ENCODE peak calls at places on chromosomes 16 and 17, in seven cellular contexts. X, Q, I, E, L, H and V are unnamed samples.

GRCh38 chr17:34756670-34757021 is 177.3 kb downstream of the TMEM132E start:
- DNase-seq in X (no peak), Q (no peak), I (no peak), L (no peak), E (no peak), H (no peak), V (no peak)

GRCh38 chr16:54466233-54466632 is 179.6 kb upstream of the IRX3 start:
- DNase-seq in X (no peak), E (no peak), H (no peak), L (no peak), I (no peak), Q (no peak), V (no peak)

GRCh38 chr16:3696425-3697218 is 20.7 kb downstream of the TRAP1 start:
- DNase-seq in H (no peak), E (peak; percentile 71), Q (no peak), L (no peak), X (peak; percentile 28), I (no peak), V (no peak)

GRCh38 chr17:28547623-28548416 is 4.6 kb downstream of the UNC119 start:
- DNase-seq in E (no peak), H (peak; percentile 51), Q (peak; percentile 82), I (no peak), X (peak; percentile 50), L (peak; percentile 80), V (no peak)

GRCh38 chr16:54928421-54929089 is 2.1 kb upstream of the IRX5 start:
- DNase-seq in X (peak; percentile 58), E (no peak), H (no peak), Q (peak; percentile 75), I (no peak), L (peak; percentile 84), V (peak; percentile 20)

GRCh38 chr17:37489197-37490001 is at the start of gene DUSP14:
- DNase-seq in Q (peak; percentile 73), E (no peak), I (peak; percentile 12), H (peak; percentile 77), L (peak; percentile 74), X (peak; percentile 70), V (peak; percentile 88)

GRCh38 chr17:79991924-79992656 is 43.6 kb downstream of the TBC1D16 start:
- DNase-seq in Q (no peak), E (no peak), H (no peak), L (peak; percentile 71), I (no peak), X (no peak), V (no peak)

GRCh38 chr16:88466175-88466862 is 13.2 kb downstream of the ZFPM1 start:
- DNase-seq in H (no peak), I (no peak), X (no peak), Q (no peak), E (no peak), L (no peak), V (no peak)

GRCh38 chr16:54351171-54351570 is 64.6 kb upstream of the IRX3 start:
- DNase-seq in H (no peak), I (no peak), Q (no peak), E (no peak), L (no peak), X (peak; percentile 30), V (peak; percentile 41)

GRCh38 chr16:20300312-20301097 is 26.8 kb downstream of the GP2 start:
- DNase-seq in I (no peak), L (peak; percentile 56), H (peak; percentile 10), X (peak; percentile 42), Q (peak; percentile 46), E (no peak), V (no peak)

GRCh38 chr16:64478258-64478906 is 643.5 kb downstream of the CDH11 start:
- DNase-seq in H (no peak), E (no peak), I (no peak), Q (peak; percentile 53), L (no peak), X (no peak), V (no peak)

GRCh38 chr16:47059991-47060390 is 83.8 kb downstream of the NETO2 start:
- DNase-seq in Q (no peak), H (no peak), I (no peak), E (no peak), L (no peak), X (no peak), V (no peak)

GRCh38 chr16:23914935-23915549 is 79.3 kb downstream of the PRKCB start:
- DNase-seq in H (no peak), E (no peak), X (no peak), Q (no peak), L (no peak), I (no peak), V (no peak)

GRCh38 chr16:50303041-50303604 is 36.8 kb downstream of the ADCY7 start:
- DNase-seq in E (no peak), X (no peak), L (no peak), H (no peak), I (no peak), Q (no peak), V (no peak)

GRCh38 chr17:80790021-80790765 is 201.4 kb upstream of the CHMP6 start:
- DNase-seq in X (no peak), Q (no peak), I (no peak), E (no peak), L (peak; percentile 42), H (peak; percentile 38), V (no peak)

GRCh38 chr16:4917117-4917516 is 19.8 kb downstream of the PPL start:
- DNase-seq in Q (no peak), E (no peak), H (no peak), L (no peak), X (no peak), I (no peak), V (no peak)

GRCh38 chr16:12601290-12601900 is 202.3 kb downstream of the CPPED1 start:
- DNase-seq in X (no peak), Q (no peak), E (no peak), H (no peak), I (no peak), L (no peak), V (no peak)

DNA sequence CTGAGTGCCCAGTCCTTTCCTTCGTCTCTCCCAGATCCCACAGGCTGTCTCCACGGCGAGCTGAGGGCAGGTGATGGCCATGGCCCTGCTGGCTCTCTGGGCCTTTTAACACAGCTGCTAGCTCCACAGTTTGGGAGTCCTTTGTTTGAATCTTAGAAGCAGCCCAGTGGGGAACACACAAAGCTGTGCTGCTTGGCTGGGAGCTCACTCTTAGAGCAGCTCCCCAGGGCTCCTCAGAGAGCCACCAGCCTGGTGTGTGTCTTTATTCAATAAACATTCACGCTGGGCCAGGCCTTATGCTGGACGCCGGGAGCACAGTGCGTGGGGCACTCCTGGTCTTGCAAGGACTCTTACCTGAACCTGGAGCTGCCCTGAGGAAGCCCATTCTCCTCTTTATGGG is 29.7 kb downstream of the WNT3 start:
- DNase-seq in L (no peak), X (no peak), E (no peak), I (no peak), Q (no peak), H (no peak), V (no peak)
- H3K27ac ChIP-seq in L (no peak overlapping the region), X (no peak overlapping the region), E (no peak overlapping the region), I (no peak overlapping the region), Q (no peak overlapping the region), H (no peak overlapping the region), V (no peak overlapping the region)

GRCh38 chr16:21644674-21645073 is 7.7 kb downstream of the IGSF6 start:
- DNase-seq in H (no peak), X (no peak), Q (no peak), I (no peak), E (no peak), L (no peak), V (no peak)
- H3K27ac ChIP-seq in H (peak overlapping the region; percentile 58), X (no peak overlapping the region), Q (no peak overlapping the region), I (peak overlapping the region; percentile 13), E (no peak overlapping the region), L (peak overlapping the region; percentile 6), V (no peak overlapping the region)

DNA sequence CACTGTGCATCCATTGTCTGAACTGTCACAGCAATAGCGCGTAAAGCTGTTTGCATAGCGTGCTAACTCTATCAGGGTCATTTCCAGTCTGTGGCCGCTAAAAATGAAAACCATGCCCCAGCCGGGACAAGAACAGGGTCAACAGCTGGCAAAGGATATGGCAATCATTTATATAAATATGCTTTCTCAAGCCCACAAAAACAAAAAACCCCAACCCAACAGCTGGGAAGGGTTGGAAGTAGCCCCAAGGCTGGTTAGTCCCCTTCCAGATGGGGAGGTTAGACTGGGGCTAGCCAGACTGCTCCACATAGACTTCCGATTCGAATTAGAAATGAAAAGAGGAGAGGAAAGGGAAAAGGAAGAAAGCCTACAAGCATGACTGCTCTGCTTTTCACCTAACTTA is 203.3 kb upstream of the TBX2 start:
- DNase-seq in E (peak; percentile 6), I (no peak), Q (no peak), L (no peak), H (no peak), X (no peak), V (no peak)
- H3K27ac ChIP-seq in E (peak overlapping the region; percentile 49), I (peak overlapping the region; percentile 59), Q (peak overlapping the region; percentile 77), L (no peak overlapping the region), H (no peak overlapping the region), X (no peak overlapping the region), V (no peak overlapping the region)

GRCh38 chr17:2058521-2059124 is 3.7 kb downstream of the HIC1 start:
- DNase-seq in I (no peak), H (peak; percentile 62), X (no peak), E (no peak), Q (peak; percentile 79), L (no peak), V (no peak)

GRCh38 chr17:2059125-2059836 is 4.4 kb downstream of the HIC1 start:
- DNase-seq in Q (no peak), I (no peak), H (no peak), X (no peak), L (no peak), E (no peak), V (no peak)

GRCh38 chr17:2057130-2057713 is 2.3 kb downstream of the HIC1 start:
- DNase-seq in X (no peak), L (no peak), H (no peak), Q (no peak), I (no peak), E (no peak), V (no peak)

GRCh38 chr17:2056221-2057129 is 1.6 kb downstream of the HIC1 start:
- DNase-seq in Q (no peak), I (no peak), X (no peak), E (no peak), H (peak; percentile 50), L (no peak), V (no peak)

DNA sequence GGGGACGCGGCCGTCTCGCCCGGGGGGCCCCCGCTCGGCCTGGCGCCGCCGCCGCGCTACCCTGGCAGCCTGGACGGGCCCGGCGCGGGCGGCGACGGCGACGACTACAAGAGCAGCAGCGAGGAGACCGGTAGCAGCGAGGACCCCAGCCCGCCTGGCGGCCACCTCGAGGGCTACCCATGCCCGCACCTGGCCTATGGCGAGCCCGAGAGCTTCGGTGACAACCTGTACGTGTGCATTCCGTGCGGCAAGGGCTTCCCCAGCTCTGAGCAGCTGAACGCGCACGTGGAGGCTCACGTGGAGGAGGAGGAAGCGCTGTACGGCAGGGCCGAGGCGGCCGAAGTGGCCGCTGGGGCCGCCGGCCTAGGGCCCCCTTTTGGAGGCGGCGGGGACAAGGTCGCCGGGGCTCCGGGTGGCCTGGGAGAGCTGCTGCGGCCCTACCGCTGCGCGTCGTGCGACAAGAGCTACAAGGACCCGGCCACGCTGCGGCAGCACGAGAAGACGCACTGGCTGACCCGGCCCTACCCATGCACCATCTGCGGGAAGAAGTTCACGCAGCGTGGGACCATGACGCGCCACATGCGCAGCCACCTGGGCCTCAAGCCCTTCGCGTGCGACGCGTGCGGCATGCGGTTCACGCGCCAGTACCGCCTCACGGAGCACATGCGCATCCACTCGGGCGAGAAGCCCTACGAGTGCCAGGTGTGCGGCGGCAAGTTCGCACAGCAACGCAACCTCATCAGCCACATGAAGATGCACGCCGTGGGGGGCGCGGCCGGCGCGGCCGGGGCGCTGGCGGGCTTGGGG is 3.0 kb downstream of the HIC1 start:
- DNase-seq in X (no peak), H (no peak), I (no peak), E (no peak), Q (no peak), L (no peak), V (no peak)
- H3K27ac ChIP-seq in X (no peak overlapping the region), H (no peak overlapping the region), I (no peak overlapping the region), E (peak overlapping the region; percentile 57), Q (peak overlapping the region; percentile 78), L (peak overlapping the region; percentile 89), V (no peak overlapping the region)